ENCODE peak calls at places on chromosomes 1 and 21, in ten cellular contexts. F is B cell, L is prostate gland, K is NCI-H187, A is HCT116, M is stromal cell of bone marrow, B is type B pancreatic cell, Z is psoas muscle, I is fibroblast of the conjunctiva, S is myocyte. P is an unnamed sample.

GRCh38 chr1:226135059-226135651 is 51.4 kb downstream of the ACBD3 start:
- DNase-seq in A (no peak), M (no peak), F (no peak), S (no peak), K (no peak), B (no peak), Z (no peak), I (no peak), L (peak; percentile 82), P (no peak)

GRCh38 chr21:29682800-29683199 is 257.0 kb downstream of the GRIK1 start:
- DNase-seq in M (no peak), L (no peak), K (no peak), A (no peak), B (no peak), Z (no peak), I (no peak), S (no peak), F (no peak), P (no peak)

GRCh38 chr1:35488346-35488745 is 68.9 kb downstream of the KIAA0319L start:
- DNase-seq in K (no peak), S (no peak), I (no peak), A (no peak), F (no peak), M (no peak), Z (no peak), B (no peak), L (no peak), P (no peak)

GRCh38 chr1:26862781-26863676 is at the start of gene SFN:
- DNase-seq in A (peak; percentile 98), I (no peak), F (no peak), Z (no peak), K (peak; percentile 81), L (peak; percentile 94), M (no peak), B (peak; percentile 74), S (no peak), P (peak; percentile 82)

GRCh38 chr1:23481026-23481597 is 2.9 kb downstream of the ASAP3 start:
- DNase-seq in M (no peak), S (no peak), K (no peak), Z (no peak), L (no peak), B (no peak), F (no peak), I (no peak), A (no peak), P (no peak)

GRCh38 chr1:108314815-108315214 is 70.9 kb upstream of the NBPF4 start:
- DNase-seq in I (no peak), M (no peak), S (no peak), Z (no peak), F (no peak), L (no peak), B (no peak), A (no peak), K (no peak), P (no peak)

GRCh38 chr1:228154685-228155571 is 5.2 kb downstream of the GJC2 start:
- DNase-seq in A (no peak), B (no peak), K (no peak), I (no peak), Z (no peak), S (peak; percentile 16), F (peak; percentile 8), M (no peak), L (no peak), P (peak; percentile 67)

GRCh38 chr1:25889470-25889869 is 14.0 kb upstream of the PAQR7 start:
- DNase-seq in L (no peak), S (peak; percentile 55), B (no peak), F (no peak), I (no peak), K (no peak), Z (no peak), M (no peak), A (no peak), P (no peak)

GRCh38 chr1:171841050-171841910 is at the start of gene DNM3:
- DNase-seq in B (peak; percentile 92), F (peak; percentile 97), A (peak; percentile 35), M (peak; percentile 59), Z (peak; percentile 84), S (peak; percentile 72), K (peak; percentile 88), I (peak; percentile 57), L (peak; percentile 63), P (peak; percentile 81)

GRCh38 chr1:201916649-201917249 is 28.1 kb downstream of the SHISA4 start:
- DNase-seq in F (no peak), B (no peak), Z (peak; percentile 74), K (no peak), L (no peak), S (peak; percentile 43), A (no peak), M (peak; percentile 88), I (peak; percentile 95), P (no peak)

GRCh38 chr1:230084408-230085177 is 17.6 kb downstream of the GALNT2 start:
- DNase-seq in L (peak; percentile 44), S (peak; percentile 98), F (no peak), K (no peak), A (peak; percentile 89), I (peak; percentile 89), Z (peak; percentile 63), B (no peak), M (peak; percentile 97), P (peak; percentile 90)

GRCh38 chr1:84998642-84999280 is 1.8 kb upstream of the MCOLN2 start:
- DNase-seq in M (no peak), K (no peak), Z (no peak), F (peak; percentile 35), B (no peak), L (no peak), S (no peak), A (no peak), I (no peak), P (peak; percentile 73)

GRCh38 chr1:234000557-234001081 is 96.1 kb downstream of the SLC35F3 start:
- DNase-seq in F (no peak), L (no peak), A (no peak), S (no peak), K (no peak), I (no peak), Z (no peak), M (no peak), B (no peak), P (no peak)

GRCh38 chr1:68495532-68495931 is 1.4 kb downstream of the DEPDC1 start:
- DNase-seq in S (no peak), I (no peak), K (no peak), F (no peak), A (no peak), L (no peak), B (no peak), Z (no peak), M (no peak), P (no peak)

GRCh38 chr1:86942743-86943142 is 28.3 kb downstream of the HS2ST1 start:
- DNase-seq in A (no peak), L (no peak), M (no peak), S (no peak), F (no peak), I (no peak), K (no peak), Z (no peak), B (no peak), P (no peak)

GRCh38 chr1:12593621-12594066 is 24.4 kb downstream of the DHRS3 start:
- DNase-seq in L (peak; percentile 72), F (no peak), Z (peak; percentile 68), I (no peak), A (no peak), K (no peak), B (no peak), M (no peak), S (no peak), P (no peak)

GRCh38 chr1:7656821-7657220 is 114.3 kb upstream of the VAMP3 start:
- DNase-seq in B (no peak), I (no peak), M (no peak), A (no peak), K (no peak), S (no peak), Z (no peak), F (no peak), L (no peak), P (no peak)

GRCh38 chr1:961132-961652 is 808 bp downstream of the KLHL17 start:
- DNase-seq in L (no peak), F (peak; percentile 76), B (no peak), I (no peak), M (no peak), S (no peak), K (no peak), Z (no peak), A (no peak), P (no peak)

GRCh38 chr1:32201011-32201855 is 838 bp downstream of the CCDC28B start:
- DNase-seq in B (no peak), M (no peak), Z (peak; percentile 70), F (peak; percentile 77), A (no peak), L (peak; percentile 46), I (no peak), S (peak; percentile 67), K (no peak), P (peak; percentile 89)

GRCh38 chr1:160682983-160683886 is 28.4 kb downstream of the CD48 start:
- DNase-seq in M (no peak), A (no peak), I (no peak), S (no peak), B (no peak), L (no peak), F (no peak), Z (no peak), K (no peak), P (peak; percentile 45)

GRCh38 chr1:54812801-54813478 is 11.8 kb upstream of the TTC22 start:
- DNase-seq in I (no peak), M (no peak), L (no peak), A (no peak), Z (no peak), B (peak; percentile 52), F (no peak), K (no peak), S (no peak), P (no peak)

GRCh38 chr1:208988811-208989222 is 594.7 kb upstream of the CAMK1G start:
- DNase-seq in F (no peak), K (no peak), S (peak; percentile 43), I (peak; percentile 41), M (peak; percentile 43), A (no peak), B (no peak), L (no peak), Z (no peak), P (peak; percentile 16)

GRCh38 chr1:62210960-62211359 is 16.3 kb downstream of the L1TD1 start:
- DNase-seq in S (peak; percentile 6), M (no peak), F (no peak), K (no peak), B (no peak), L (no peak), Z (no peak), A (no peak), I (no peak), P (no peak)